ENCODE peak calls at places on chromosomes 13 and 19, in eight cellular contexts. O is B cell, R is GM12864, D is PC-9, N is Caco-2, H is fibroblast of lung, G is fibroblast of mammary gland, Y is astrocyte. V is an unnamed sample.

GRCh38 chr19:14517840-14518505 is at the start of gene DNAJB1:
- DNase-seq in O (peak), R (no peak), D (peak), N (peak), H (peak), G (peak), Y (peak), V (peak)

GRCh38 chr13:113049981-113050380 is 55.6 kb upstream of the F7 start:
- DNase-seq in O (no peak), R (no peak), D (no peak), N (no peak), H (no peak), G (no peak), Y (no peak), V (no peak)

GRCh38 chr19:41376998-41377365 is 649 bp downstream of the TMEM91 start:
- DNase-seq in O (no peak), R (no peak), D (no peak), N (no peak), H (no peak), G (peak), Y (no peak), V (no peak)

GRCh38 chr13:111175948-111176347 is 60.8 kb downstream of the ARHGEF7 start:
- DNase-seq in O (no peak), R (no peak), D (no peak), N (no peak), H (no peak), G (no peak), Y (no peak), V (no peak)

GRCh38 chr19:45477713-45478453 is 10.1 kb downstream of the FOSB start:
- DNase-seq in O (no peak), R (no peak), D (no peak), N (no peak), H (no peak), G (no peak), Y (no peak), V (no peak)

GRCh38 chr13:50267917-50268316 is 252.7 kb downstream of the KCNRG start:
- DNase-seq in O (no peak), R (no peak), D (peak), N (no peak), H (no peak), G (no peak), Y (no peak), V (no peak)

GRCh38 chr13:29589234-29589633 is 6.3 kb downstream of the SLC7A1 start:
- DNase-seq in O (no peak), R (no peak), D (peak), N (no peak), H (peak), G (peak), Y (peak), V (no peak)

GRCh38 chr13:41470187-41470586 is 12.8 kb downstream of the RGCC start:
- DNase-seq in O (no peak), R (no peak), D (no peak), N (no peak), H (no peak), G (no peak), Y (no peak), V (no peak)

GRCh38 chr13:28401303-28402056 is 93.4 kb downstream of the FLT1 start:
- DNase-seq in O (no peak), R (no peak), D (no peak), N (no peak), H (peak), G (peak), Y (peak), V (no peak)

GRCh38 chr19:46772170-46773017 is 16.0 kb downstream of the SLC1A5 start:
- DNase-seq in O (no peak), R (no peak), D (no peak), N (no peak), H (no peak), G (no peak), Y (no peak), V (no peak)

GRCh38 chr13:39106216-39106995 is 68.2 kb downstream of the NHLRC3 start:
- DNase-seq in O (no peak), R (no peak), D (no peak), N (no peak), H (no peak), G (no peak), Y (no peak), V (no peak)

GRCh38 chr19:1410136-1410786 is 2.9 kb downstream of the DAZAP1 start:
- DNase-seq in O (no peak), R (no peak), D (no peak), N (no peak), H (peak), G (peak), Y (peak), V (no peak)
- TF ChIP-seq CTCF in O (no peak), R (no peak), D (no peak), N (no peak), H (no peak), G (no peak), Y (no peak), V (no peak)

GRCh38 chr19:40235238-40236025 is 8.9 kb upstream of the CCNP start:
- DNase-seq in O (no peak), R (no peak), D (no peak), N (no peak), H (no peak), G (no peak), Y (no peak), V (no peak)
- TF ChIP-seq CTCF in O (no peak), R (no peak), D (no peak), N (no peak), H (no peak), G (no peak), Y (no peak), V (peak)

GRCh38 chr19:469833-470232 is 9.0 kb upstream of the SHC2 start:
- DNase-seq in O (no peak), R (no peak), D (no peak), N (no peak), H (no peak), G (no peak), Y (no peak), V (no peak)
- TF ChIP-seq CTCF in O (no peak), R (no peak), D (no peak), N (no peak), H (no peak), G (no peak), Y (no peak), V (no peak)

DNA sequence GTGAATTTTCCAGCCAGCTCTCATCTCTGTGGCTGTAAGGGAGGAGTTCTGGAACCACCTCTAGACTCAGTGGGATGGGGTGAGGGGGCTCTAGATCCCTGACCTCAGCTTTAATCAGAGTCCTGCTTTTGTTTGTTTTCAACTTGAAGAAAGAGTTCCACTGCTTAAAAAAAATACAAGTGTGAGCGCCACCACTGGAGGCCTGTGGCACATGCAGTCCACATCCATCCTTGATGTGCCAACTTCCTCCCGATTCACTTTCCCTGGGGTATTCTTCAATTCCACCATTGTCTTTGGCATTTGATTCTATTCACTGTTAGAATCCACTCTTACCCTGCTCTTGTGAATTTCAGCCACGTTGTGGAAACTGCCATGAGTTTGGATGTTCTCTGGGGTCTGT is 62.4 kb upstream of the GJB6 start:
- DNase-seq in O (no peak), R (no peak), D (no peak), N (no peak), H (no peak), G (peak), Y (no peak), V (no peak)
- TF ChIP-seq CTCF in O (no peak), R (peak), D (no peak), N (no peak), H (no peak), G (peak), Y (no peak), V (no peak)

DNA sequence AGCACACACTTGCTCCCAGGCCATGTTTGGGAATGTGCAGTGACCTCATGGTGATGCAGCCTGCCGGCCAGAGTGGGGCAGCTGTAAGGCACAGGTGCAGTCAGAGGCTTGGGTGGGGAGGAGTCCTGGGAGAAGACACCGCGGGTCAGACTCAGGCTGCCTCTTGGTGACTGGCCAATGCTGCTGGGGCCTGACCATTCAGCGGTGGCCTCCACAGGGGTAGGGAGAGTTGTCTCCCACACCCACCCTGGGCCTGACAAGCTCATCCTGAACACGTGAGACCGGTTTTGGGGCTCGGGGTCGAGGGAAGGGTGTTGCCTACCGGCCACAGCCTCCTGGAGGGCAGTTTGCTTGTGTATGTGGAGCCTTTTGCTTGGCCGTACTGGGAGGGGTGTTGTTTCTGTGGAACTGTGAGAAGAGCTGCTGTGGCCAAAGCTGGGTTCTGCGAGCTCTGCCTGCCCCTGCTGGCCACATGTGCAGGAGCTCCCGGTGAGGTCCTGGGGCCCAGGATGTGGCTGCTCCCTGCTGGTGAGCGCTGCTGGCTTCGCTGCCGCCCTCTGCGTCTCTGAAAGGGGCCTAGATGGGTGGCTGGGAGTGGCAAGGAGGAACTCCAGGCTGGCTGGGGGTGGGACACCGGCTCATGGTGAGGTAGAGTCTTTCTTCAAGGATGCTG is 22.1 kb downstream of the UPF1 start:
- DNase-seq in O (no peak), R (no peak), D (no peak), N (no peak), H (no peak), G (no peak), Y (no peak), V (no peak)
- TF ChIP-seq CTCF in O (no peak), R (no peak), D (no peak), N (peak), H (no peak), G (no peak), Y (no peak), V (no peak)

GRCh38 chr19:12350185-12350889 is 15.1 kb downstream of the ZNF442 start:
- DNase-seq in O (no peak), R (no peak), D (no peak), N (no peak), H (no peak), G (no peak), Y (no peak), V (no peak)

GRCh38 chr19:12345197-12345596 is 11.8 kb upstream of the ZNF563 start:
- DNase-seq in O (no peak), R (no peak), D (no peak), N (no peak), H (no peak), G (no peak), Y (no peak), V (no peak)

GRCh38 chr19:12350890-12351197 is 14.6 kb downstream of the ZNF442 start:
- DNase-seq in O (no peak), R (no peak), D (no peak), N (no peak), H (no peak), G (no peak), Y (no peak), V (no peak)

GRCh38 chr19:12346896-12347295 is 13.5 kb upstream of the ZNF563 start:
- DNase-seq in O (no peak), R (no peak), D (no peak), N (no peak), H (no peak), G (no peak), Y (no peak), V (no peak)
- TF ChIP-seq CTCF in O (peak), R (peak), D (no peak), N (no peak), H (no peak), G (no peak), Y (no peak), V (no peak)

GRCh38 chr19:6769006-6769637 is 1.9 kb upstream of the SH2D3A start:
- DNase-seq in O (no peak), R (no peak), D (no peak), N (no peak), H (no peak), G (peak), Y (no peak), V (no peak)
- TF ChIP-seq CTCF in O (peak), R (peak), D (peak), N (no peak), H (peak), G (peak), Y (no peak), V (peak)